ENCODE peak calls at places on chromosome 22, in four cellular contexts. E, D, T and X are unnamed samples.

GRCh38 chr22:37657590-37658132 is 862 bp upstream of the PDXP start:
- DNase-seq in E (no peak), D (no peak), T (peak; percentile 45), X (no peak)

GRCh38 chr22:38315801-38316339 is 1.4 kb downstream of the CSNK1E start:
- DNase-seq in E (no peak), D (no peak), T (no peak), X (no peak)

GRCh38 chr22:37282385-37282677 is at the start of gene CYTH4:
- DNase-seq in E (no peak), D (no peak), T (peak; percentile 38), X (no peak)

GRCh38 chr22:45102896-45103420 is 60.8 kb upstream of the NUP50 start:
- DNase-seq in E (no peak), D (no peak), T (no peak), X (no peak)

GRCh38 chr22:44915441-44915840 is 94.4 kb downstream of the PHF21B start:
- DNase-seq in E (no peak), D (no peak), T (no peak), X (no peak)

GRCh38 chr22:25146311-25146710 is 53.3 kb upstream of the CRYBB3 start:
- DNase-seq in E (no peak), D (no peak), T (no peak), X (no peak)

GRCh38 chr22:27088026-27088425 is 430.6 kb downstream of the MIAT start:
- DNase-seq in E (no peak), D (no peak), T (no peak), X (no peak)

GRCh38 chr22:37213941-37214340 is 1.7 kb upstream of the SSTR3 start:
- DNase-seq in E (no peak), D (no peak), T (no peak), X (no peak)

GRCh38 chr22:36315325-36315724 is 62.4 kb downstream of the APOL1 start:
- DNase-seq in E (no peak), D (no peak), T (no peak), X (no peak)

GRCh38 chr22:16969508-16970327 is 38.3 kb downstream of the GAB4 start:
- DNase-seq in E (no peak), D (no peak), T (no peak), X (no peak)

GRCh38 chr22:39181356-39181755 is 28.9 kb upstream of the CBX7 start:
- DNase-seq in E (no peak), D (no peak), T (no peak), X (no peak)

GRCh38 chr22:39428597-39429071 is 28.2 kb upstream of the MGAT3 start:
- DNase-seq in E (no peak), D (no peak), T (peak; percentile 24), X (no peak)

GRCh38 chr22:49289822-49290221 is 537.9 kb downstream of the BRD1 start:
- DNase-seq in E (no peak), D (no peak), T (no peak), X (no peak)

GRCh38 chr22:26065847-26066246 is 103.4 kb upstream of the SEZ6L start:
- DNase-seq in E (no peak), D (no peak), T (no peak), X (no peak)

GRCh38 chr22:50360578-50360977 is 17.5 kb downstream of the PPP6R2 start:
- DNase-seq in E (no peak), D (no peak), T (no peak), X (no peak)

GRCh38 chr22:47810505-47811500 is 1048.4 kb downstream of the TBC1D22A start:
- DNase-seq in E (no peak), D (no peak), T (no peak), X (no peak)

GRCh38 chr22:29136715-29137700 is 64.2 kb downstream of the KREMEN1 start:
- DNase-seq in E (no peak), D (no peak), T (no peak), X (no peak)

GRCh38 chr22:37464181-37464580 is 22.0 kb downstream of the MFNG start:
- DNase-seq in E (no peak), D (no peak), T (no peak), X (no peak)

GRCh38 chr22:49678842-49679170 is 148.9 kb downstream of the BRD1 start:
- DNase-seq in E (no peak), D (no peak), T (no peak), X (no peak)

GRCh38 chr22:46793497-46793896 is 31.0 kb downstream of the TBC1D22A start:
- DNase-seq in E (no peak), D (no peak), T (no peak), X (no peak)
- TF ChIP-seq TCF7L2 in E (no peak), D (no peak), T (no peak), X (no peak)

DNA sequence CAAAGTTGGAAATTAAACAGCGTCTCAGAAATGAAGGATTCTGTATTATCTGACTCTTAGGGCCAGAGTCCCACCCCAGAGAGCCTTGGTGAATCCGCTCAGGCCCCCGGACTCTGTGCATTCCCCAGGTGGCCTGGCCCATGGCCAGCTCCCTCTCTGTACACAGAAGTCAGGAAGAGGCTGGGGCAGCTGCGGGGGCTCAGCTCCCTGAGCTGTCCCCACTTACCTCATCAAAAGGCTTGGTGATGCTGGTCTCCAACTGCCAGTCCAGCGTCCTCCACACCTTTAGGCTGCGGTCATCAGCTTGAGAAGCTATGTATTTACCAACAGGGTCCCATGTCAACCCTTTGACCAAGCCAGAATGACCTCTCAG is 35.0 kb downstream of the HIRA start:
- DNase-seq in E (no peak), D (no peak), T (no peak), X (no peak)
- TF ChIP-seq TCF7L2 in E (no peak), D (no peak), T (no peak), X (no peak)

GRCh38 chr22:40510965-40511364 is 125.6 kb downstream of the MRTFA start:
- DNase-seq in E (no peak), D (no peak), T (no peak), X (no peak)
- TF ChIP-seq TCF7L2 in E (no peak), D (no peak), T (no peak), X (no peak)

GRCh38 chr22:30902496-30903357 is 65.8 kb downstream of the MORC2 start:
- DNase-seq in E (no peak), D (no peak), T (peak; percentile 1), X (no peak)
- TF ChIP-seq TCF7L2 in E (no peak), D (no peak), T (no peak), X (no peak)

GRCh38 chr22:42918500-42918899 is 61.4 kb upstream of the ARFGAP3 start:
- DNase-seq in E (no peak), D (no peak), T (no peak), X (no peak)

GRCh38 chr22:42919199-42919598 is 62.1 kb upstream of the ARFGAP3 start:
- DNase-seq in E (peak; percentile 42), D (peak; percentile 59), T (no peak), X (no peak)

GRCh38 chr22:42914511-42915076 is 57.5 kb upstream of the ARFGAP3 start:
- DNase-seq in E (no peak), D (no peak), T (no peak), X (no peak)

GRCh38 chr22:42913874-42914510 is 56.9 kb upstream of the ARFGAP3 start:
- DNase-seq in E (no peak), D (peak; percentile 93), T (no peak), X (no peak)

GRCh38 chr22:42915980-42916765 is 59.1 kb upstream of the ARFGAP3 start:
- DNase-seq in E (no peak), D (peak; percentile 63), T (no peak), X (no peak)
- TF ChIP-seq TCF7L2 in E (no peak), D (no peak), T (no peak), X (no peak)

DNA sequence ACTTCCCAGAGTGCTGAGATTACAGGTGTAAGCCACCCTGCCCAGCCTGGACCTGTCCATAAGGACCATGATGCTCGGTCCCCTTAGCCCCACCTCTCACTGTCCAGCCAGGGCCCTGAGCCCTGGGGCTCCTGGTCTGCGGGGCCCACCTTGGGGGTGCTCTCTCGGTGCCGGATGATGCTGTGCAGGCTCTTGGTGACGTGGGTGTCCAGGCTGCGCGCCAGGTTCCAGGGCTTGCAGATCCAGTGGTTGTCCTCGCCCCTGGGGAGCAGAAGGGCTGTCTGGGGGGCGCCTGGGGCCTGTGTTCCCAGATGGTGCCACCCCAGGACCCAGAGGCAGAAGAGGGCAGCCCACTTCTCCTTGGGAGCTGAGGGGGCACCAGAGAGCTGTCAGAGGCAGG is 13.4 kb downstream of the TTLL12 start:
- DNase-seq in E (no peak), D (no peak), T (no peak), X (no peak)
- TF ChIP-seq TCF7L2 in E (no peak), D (no peak), T (no peak), X (no peak)